ENCODE peak calls at places on chromosomes 5 and 9, in six cellular contexts. Y is astrocyte, A is thyroid gland, K is uterus, W is astrocyte of the spinal cord, R is fibroblast of lung. B is an unnamed sample.

GRCh38 chr9:38068866-38069628 is at the start of gene SHB:
- DNase-seq in Y (no peak), A (peak), K (peak), W (no peak), R (peak), B (no peak)

GRCh38 chr5:139560752-139561654 is at the start of gene UBE2D2:
- DNase-seq in Y (peak), A (peak), K (peak), W (peak), R (peak), B (peak)

GRCh38 chr9:34993502-34994428 is 4.2 kb downstream of the DNAJB5 start:
- DNase-seq in Y (peak), A (peak), K (peak), W (peak), R (peak), B (peak)

GRCh38 chr9:112327718-112328450 is 5.5 kb downstream of the PTBP3 start:
- DNase-seq in Y (no peak), A (no peak), K (no peak), W (no peak), R (no peak), B (no peak)

GRCh38 chr5:58825899-58826298 is 243.0 kb downstream of the RAB3C start:
- DNase-seq in Y (no peak), A (no peak), K (no peak), W (no peak), R (no peak), B (no peak)

GRCh38 chr9:129520981-129521380 is 99.9 kb downstream of the C9orf50 start:
- DNase-seq in Y (no peak), A (no peak), K (no peak), W (no peak), R (no peak), B (no peak)

GRCh38 chr9:21549251-21549765 is 67.2 kb upstream of the IFNE start:
- DNase-seq in Y (peak), A (peak), K (no peak), W (peak), R (peak), B (peak)

GRCh38 chr9:74496819-74497749 is at the start of gene RORB:
- DNase-seq in Y (peak), A (peak), K (peak), W (peak), R (peak), B (no peak)

GRCh38 chr5:7464182-7464581 is 68.2 kb downstream of the ADCY2 start:
- DNase-seq in Y (no peak), A (no peak), K (no peak), W (no peak), R (no peak), B (no peak)

GRCh38 chr5:138386290-138386689 is 33.8 kb downstream of the KDM3B start:
- DNase-seq in Y (no peak), A (peak), K (no peak), W (no peak), R (no peak), B (no peak)

DNA sequence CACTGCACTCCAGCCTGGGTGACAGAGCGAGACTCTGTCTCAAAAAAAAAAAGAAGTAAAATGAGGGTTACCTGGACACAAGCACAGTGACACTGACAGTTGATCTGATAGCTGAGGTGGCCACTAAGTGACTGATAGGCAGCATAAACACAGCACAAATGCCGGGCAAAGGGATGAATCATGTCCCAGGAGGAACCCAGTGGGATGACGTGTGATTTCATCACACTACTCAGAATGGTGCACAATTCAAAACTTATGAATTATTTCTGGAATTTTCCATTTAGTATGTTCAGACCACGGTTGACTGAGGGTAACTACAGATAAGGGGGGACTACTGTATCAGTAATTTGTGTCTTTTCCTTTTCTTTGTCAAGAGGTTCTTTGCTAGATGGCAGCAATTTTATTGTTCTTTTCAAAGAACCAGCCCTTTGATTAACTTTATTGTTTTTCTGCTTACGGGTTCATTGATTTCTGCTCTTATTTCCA is 34.3 kb upstream of the RNF130 start:
- DNase-seq in Y (no peak), A (no peak), K (no peak), W (no peak), R (peak), B (no peak)
- H3K4me3 ChIP-seq in Y (no peak), A (no peak), K (no peak), W (no peak), R (no peak), B (no peak)

GRCh38 chr9:106284300-106284699 is 578.7 kb upstream of the ZNF462 start:
- DNase-seq in Y (no peak), A (no peak), K (no peak), W (no peak), R (no peak), B (no peak)
- TF ChIP-seq CTCF in Y (no peak), A (no peak), K (no peak), W (peak), R (no peak), B (no peak)

DNA sequence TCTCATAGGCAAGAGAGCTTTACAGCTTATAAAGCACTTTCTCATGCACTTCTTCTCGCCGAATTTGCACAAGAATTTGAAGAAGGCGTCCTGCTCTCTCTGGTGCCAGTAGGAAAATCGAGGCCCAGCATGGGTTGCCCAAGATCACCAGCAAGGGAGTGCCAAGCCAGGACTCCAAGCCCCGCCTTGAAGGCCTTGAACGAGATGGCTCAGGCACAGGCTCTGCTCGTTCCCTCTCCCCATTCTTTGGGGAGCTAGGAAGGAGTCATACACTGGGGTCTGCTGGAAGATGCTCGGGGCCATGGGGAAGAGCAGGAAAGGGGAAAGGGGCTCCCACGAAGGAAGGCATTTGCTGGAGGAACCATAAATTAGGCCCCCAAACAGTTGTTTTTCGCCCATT is 46.7 kb downstream of the PAX5 start:
- DNase-seq in Y (no peak), A (no peak), K (no peak), W (no peak), R (no peak), B (no peak)
- H3K4me3 ChIP-seq in Y (no peak), A (no peak), K (no peak), W (no peak), R (no peak), B (no peak)

GRCh38 chr5:172274951-172275753 is 8.4 kb downstream of the UBTD2 start:
- DNase-seq in Y (peak), A (peak), K (no peak), W (peak), R (no peak), B (no peak)

GRCh38 chr5:172278356-172278755 is 5.2 kb downstream of the UBTD2 start:
- DNase-seq in Y (no peak), A (no peak), K (no peak), W (no peak), R (no peak), B (no peak)

GRCh38 chr5:172280937-172281336 is 2.6 kb downstream of the UBTD2 start:
- DNase-seq in Y (peak), A (no peak), K (no peak), W (peak), R (peak), B (no peak)

GRCh38 chr5:172280317-172280716 is 3.2 kb downstream of the UBTD2 start:
- DNase-seq in Y (no peak), A (no peak), K (no peak), W (no peak), R (no peak), B (no peak)

DNA sequence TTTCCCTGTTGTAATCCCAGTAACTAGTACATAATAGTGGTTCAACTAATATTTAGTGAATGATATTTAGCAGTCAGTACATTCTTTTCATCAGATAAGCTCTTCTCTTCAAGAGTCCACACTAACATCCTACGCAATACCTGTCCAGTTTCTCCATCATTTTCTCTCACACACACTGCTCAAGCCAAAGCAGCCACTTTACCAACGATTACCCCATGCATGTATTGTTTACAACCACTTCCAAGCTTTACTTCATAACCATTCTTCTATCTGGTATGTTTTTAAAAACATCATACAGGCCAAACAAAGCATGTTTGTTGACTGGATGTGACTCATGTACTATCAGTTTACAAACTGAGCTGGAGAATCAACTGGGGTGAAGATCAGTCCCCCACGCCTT is 7.3 kb downstream of the UBTD2 start:
- DNase-seq in Y (no peak), A (no peak), K (no peak), W (peak), R (peak), B (no peak)
- TF ChIP-seq CTCF in Y (no peak), A (no peak), K (no peak), W (no peak), R (no peak), B (no peak)

DNA sequence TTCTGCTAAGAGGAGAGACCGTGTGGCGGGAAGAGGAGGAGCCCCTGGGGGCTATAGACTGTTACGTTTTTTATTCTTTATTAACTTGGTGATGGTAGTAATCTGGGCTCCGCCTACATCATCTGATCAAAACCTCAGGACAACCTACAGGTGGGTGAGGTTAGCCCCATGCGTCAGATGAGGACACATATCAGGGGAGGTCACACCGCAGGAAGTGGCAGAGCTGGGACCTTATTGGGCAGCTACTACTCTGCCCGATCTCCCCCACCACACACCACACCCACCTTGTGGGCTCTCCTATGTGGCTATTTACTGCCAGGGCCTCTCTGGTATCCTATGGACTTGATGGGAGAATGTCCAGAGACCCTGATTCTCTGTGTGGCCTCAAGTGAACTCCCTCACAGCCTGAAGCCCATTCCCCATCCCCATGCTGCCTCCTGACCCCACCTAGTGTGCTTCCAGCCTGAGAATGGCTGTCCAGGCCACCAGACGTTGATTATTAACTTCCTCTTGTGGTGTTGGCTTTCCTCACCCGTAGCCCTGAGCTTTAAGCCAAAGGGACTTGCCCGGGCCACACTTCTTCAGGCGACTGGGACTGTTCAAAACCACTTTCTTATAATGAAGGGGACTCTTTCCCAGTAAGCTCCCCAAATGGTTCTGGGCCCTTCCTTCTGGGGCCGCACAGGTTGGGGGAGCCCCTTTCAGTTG is 8.2 kb downstream of the UNC5A start:
- DNase-seq in Y (no peak), A (no peak), K (no peak), W (no peak), R (no peak), B (no peak)
- H3K4me3 ChIP-seq in Y (no peak), A (no peak), K (no peak), W (no peak), R (no peak), B (no peak)

B was measured in AG09309.